ENCODE peak calls at places on chromosomes 6 and 20, in eight cellular contexts. M is PC-9, F is IMR-90, C is AG09319, I is astrocyte of the spinal cord, Z is fibroblast of lung, Y is right lobe of liver, K is MCF 10A. V is an unnamed sample.

GRCh38 chr6:46637145-46637544 is 15.5 kb downstream of the CYP39A1 start:
- DNase-seq in K (peak), F (peak), M (no peak), Y (no peak), C (peak), Z (peak), I (peak), V (no peak)

GRCh38 chr6:33176906-33177305 is 15.4 kb downstream of the COL11A2 start:
- DNase-seq in Z (no peak), F (no peak), C (no peak), K (no peak), I (no peak), M (no peak), Y (no peak), V (no peak)

GRCh38 chr6:154606457-154606856 is 96.0 kb upstream of the CNKSR3 start:
- DNase-seq in K (no peak), C (no peak), Y (no peak), Z (no peak), F (no peak), I (no peak), M (no peak), V (no peak)

GRCh38 chr6:55410674-55411073 is 83.4 kb downstream of the GFRAL start:
- DNase-seq in K (no peak), C (no peak), M (no peak), Z (no peak), I (no peak), Y (no peak), F (no peak), V (no peak)

GRCh38 chr6:80742481-80742880 is 636.0 kb downstream of the BCKDHB start:
- DNase-seq in I (peak), M (no peak), K (peak), F (peak), Z (peak), C (no peak), Y (no peak), V (no peak)

GRCh38 chr20:35059110-35059509 is 33.5 kb downstream of the TRPC4AP start:
- DNase-seq in C (no peak), Z (no peak), Y (no peak), M (no peak), I (no peak), K (no peak), F (no peak), V (no peak)

GRCh38 chr20:10668677-10669368 is 5.0 kb downstream of the JAG1 start:
- DNase-seq in Z (no peak), Y (no peak), I (no peak), M (no peak), F (no peak), K (no peak), C (no peak), V (no peak)

GRCh38 chr6:20370801-20371200 is 30.9 kb upstream of the E2F3 start:
- DNase-seq in Y (no peak), Z (no peak), M (no peak), C (no peak), I (no peak), K (peak), F (no peak), V (no peak)

GRCh38 chr20:54525906-54526596 is 50.7 kb downstream of the DOK5 start:
- DNase-seq in C (no peak), F (no peak), I (no peak), Y (no peak), K (no peak), Z (peak), M (no peak), V (no peak)

GRCh38 chr6:4348462-4349112 is 213.2 kb upstream of the ECI2 start:
- DNase-seq in Y (no peak), I (no peak), C (no peak), Z (peak), F (peak), M (no peak), K (no peak), V (no peak)

GRCh38 chr6:113073611-113074191 is 726.6 kb downstream of the RFPL4B start:
- DNase-seq in K (peak), F (peak), C (no peak), Z (peak), Y (no peak), I (peak), M (no peak), V (no peak)

GRCh38 chr6:150667977-150668716 is 68.5 kb downstream of the PLEKHG1 start:
- DNase-seq in M (peak), C (peak), K (peak), Z (peak), I (peak), Y (peak), F (peak), V (peak)

GRCh38 chr6:118744261-118744941 is 93.0 kb upstream of the CEP85L start:
- DNase-seq in Y (no peak), M (no peak), I (peak), Z (peak), K (no peak), C (no peak), F (peak), V (peak)

GRCh38 chr20:11204926-11205768 is 531.3 kb upstream of the JAG1 start:
- DNase-seq in F (peak), Y (peak), K (peak), M (peak), I (peak), C (no peak), Z (peak), V (peak)

GRCh38 chr20:64030371-64031134 is 5.4 kb upstream of the C20orf204 start:
- DNase-seq in K (no peak), Z (no peak), F (no peak), I (no peak), Y (no peak), M (no peak), C (no peak), V (no peak)

GRCh38 chr6:87473419-87473903 is 687 bp downstream of the SLC35A1 start:
- DNase-seq in F (peak), K (peak), I (peak), C (peak), Z (peak), M (peak), Y (no peak), V (no peak)

GRCh38 chr6:51678905-51679620 is 408.4 kb downstream of the PKHD1 start:
- DNase-seq in M (no peak), Z (no peak), I (no peak), C (no peak), K (peak), F (no peak), Y (peak), V (no peak)

GRCh38 chr6:14166821-14167220 is 49.2 kb downstream of the CD83 start:
- DNase-seq in Z (no peak), Y (no peak), K (no peak), M (no peak), C (no peak), F (no peak), I (no peak), V (no peak)

GRCh38 chr6:57256541-57256940 is 34.4 kb upstream of the RAB23 start:
- DNase-seq in Y (no peak), I (peak), F (peak), Z (peak), C (no peak), M (no peak), K (no peak), V (no peak)

GRCh38 chr6:145112711-145113148 is 622.6 kb downstream of the EPM2A start:
- DNase-seq in M (no peak), C (no peak), I (no peak), Z (no peak), F (peak), K (peak), Y (no peak), V (no peak)

GRCh38 chr6:11248974-11249761 is 16.7 kb upstream of the NEDD9 start:
- DNase-seq in Z (no peak), Y (no peak), I (no peak), F (no peak), C (no peak), M (no peak), K (no peak), V (no peak)

GRCh38 chr6:150652848-150653613 is 53.3 kb downstream of the PLEKHG1 start:
- DNase-seq in F (no peak), M (no peak), C (no peak), Y (no peak), I (peak), K (no peak), Z (peak), V (no peak)

GRCh38 chr6:34964564-34964963 is 75.5 kb downstream of the ANKS1A start:
- DNase-seq in K (no peak), Z (peak), C (no peak), I (peak), Y (no peak), F (no peak), M (no peak), V (no peak)

GRCh38 chr20:44773070-44773829 is 27.6 kb downstream of the KCNK15 start:
- DNase-seq in M (no peak), Z (no peak), I (no peak), K (no peak), Y (no peak), F (no peak), C (no peak), V (no peak)

GRCh38 chr6:2984738-2985381 is 13.5 kb upstream of the SERPINB6 start:
- DNase-seq in Y (peak), C (no peak), F (no peak), I (no peak), K (no peak), Z (no peak), M (no peak), V (no peak)

GRCh38 chr20:16267526-16267925 is 305.7 kb downstream of the KIF16B start:
- DNase-seq in M (no peak), Z (no peak), C (no peak), Y (no peak), I (no peak), K (no peak), F (no peak), V (no peak)

GRCh38 chr20:46688151-46689081 is 828 bp downstream of the TP53RK start:
- DNase-seq in M (no peak), I (peak), F (peak), K (peak), Y (no peak), C (no peak), Z (peak), V (no peak)

GRCh38 chr6:45441811-45442453 is 64.2 kb upstream of the SUPT3H start:
- DNase-seq in F (peak), M (no peak), Y (no peak), C (no peak), Z (peak), I (no peak), K (no peak), V (no peak)

GRCh38 chr20:50321797-50322480 is 131.3 kb downstream of the CEBPB start:
- DNase-seq in M (no peak), K (peak), I (peak), C (no peak), Z (peak), Y (no peak), F (peak), V (no peak)

GRCh38 chr6:120219339-120219738 is 869.8 kb upstream of the MAN1A1 start:
- DNase-seq in Y (no peak), Z (no peak), C (no peak), K (no peak), F (no peak), I (no peak), M (no peak), V (no peak)

GRCh38 chr6:4506221-4506620 is 270.0 kb upstream of the CDYL start:
- DNase-seq in F (no peak), C (no peak), I (no peak), Y (no peak), K (no peak), Z (peak), M (no peak), V (no peak)

GRCh38 chr20:22711981-22712755 is 127.8 kb upstream of the FOXA2 start:
- DNase-seq in C (no peak), Z (no peak), F (no peak), M (no peak), I (no peak), Y (no peak), K (no peak), V (no peak)

GRCh38 chr20:18879262-18879661 is 65.7 kb downstream of the SCP2D1 start:
- DNase-seq in Z (no peak), M (peak), K (peak), I (no peak), Y (no peak), C (no peak), F (no peak), V (peak)

GRCh38 chr20:50189681-50190250 is 864 bp upstream of the CEBPB start:
- DNase-seq in I (no peak), F (no peak), Y (peak), C (no peak), Z (no peak), M (peak), K (peak), V (no peak)

DNA sequence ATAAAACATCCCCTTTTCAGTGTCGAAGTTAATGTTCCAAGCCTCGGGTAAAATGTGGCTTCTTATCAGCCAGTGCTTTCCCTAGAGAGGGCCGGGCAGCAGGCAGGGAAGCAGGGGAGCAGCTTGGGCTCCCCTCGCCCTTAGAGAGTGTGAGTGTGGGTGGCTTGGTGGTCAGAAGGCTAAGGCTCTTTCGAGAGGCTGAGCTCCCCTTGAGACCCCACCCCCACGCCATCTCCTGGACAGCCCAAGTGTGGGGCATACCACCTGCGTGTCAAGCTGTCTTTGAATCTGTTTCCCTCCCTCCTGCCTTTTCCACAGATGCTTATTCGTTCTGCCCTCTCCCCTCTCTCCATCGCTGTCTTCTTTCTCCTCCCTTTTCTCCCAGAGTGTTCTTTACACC is 95.1 kb upstream of the FOXP4 start:
- DNase-seq in I (no peak), Z (no peak), C (no peak), K (no peak), Y (no peak), F (no peak), M (no peak), V (no peak)
- TF ChIP-seq CTCF in I (peak), Z (no peak), C (no peak), K (no peak), Y (no peak), F (peak), M (no peak), V (peak)

GRCh38 chr6:72521684-72522083 is 100.2 kb upstream of the KCNQ5 start:
- DNase-seq in C (no peak), M (no peak), K (no peak), F (no peak), I (no peak), Z (no peak), Y (no peak), V (no peak)

GRCh38 chr6:72525821-72526550 is 95.9 kb upstream of the KCNQ5 start:
- DNase-seq in I (peak), K (no peak), M (no peak), F (peak), C (peak), Z (no peak), Y (no peak), V (no peak)

GRCh38 chr6:72524011-72524645 is 97.7 kb upstream of the KCNQ5 start:
- DNase-seq in F (no peak), C (no peak), K (peak), Y (no peak), M (no peak), Z (no peak), I (no peak), V (peak)

GRCh38 chr6:72519871-72520270 is 102.0 kb upstream of the KCNQ5 start:
- DNase-seq in K (no peak), M (no peak), Z (no peak), F (no peak), Y (no peak), I (no peak), C (no peak), V (no peak)

DNA sequence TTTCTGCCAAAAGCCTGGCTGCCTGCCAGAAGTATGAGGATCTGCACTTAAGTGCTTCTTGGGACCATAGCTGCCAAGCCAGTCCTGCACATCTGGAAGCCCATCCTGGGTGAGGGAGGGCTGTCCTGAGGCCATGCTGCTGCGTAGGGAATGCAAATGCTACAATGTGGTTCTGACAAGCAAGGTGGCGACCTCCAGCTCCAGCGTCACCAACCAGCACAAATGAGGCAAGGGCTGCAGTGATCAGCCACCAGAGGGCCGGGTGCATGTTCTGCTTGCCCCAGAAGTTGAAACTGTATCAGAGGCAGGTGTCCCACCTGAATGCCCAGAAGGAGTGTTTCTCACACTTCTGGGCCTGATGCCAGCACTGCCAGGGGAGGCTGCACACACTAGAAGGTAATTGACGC is 99.1 kb upstream of the KCNQ5 start:
- DNase-seq in Z (no peak), K (peak), M (no peak), F (no peak), C (no peak), Y (no peak), I (no peak), V (peak)
- TF ChIP-seq CTCF in Z (no peak), K (no peak), M (no peak), F (no peak), C (no peak), Y (no peak), I (no peak), V (peak)

GRCh38 chr6:21527731-21528130 is 65.8 kb upstream of the SOX4 start:
- DNase-seq in Z (no peak), F (no peak), C (no peak), K (no peak), I (no peak), Y (no peak), M (no peak), V (no peak)
- TF ChIP-seq CTCF in Z (no peak), F (no peak), C (no peak), K (no peak), I (no peak), Y (peak), M (no peak), V (no peak)

GRCh38 chr6:138401960-138402832 is 1.8 kb upstream of the HEBP2 start:
- DNase-seq in F (no peak), I (no peak), M (no peak), C (no peak), Y (no peak), Z (no peak), K (no peak), V (no peak)

GRCh38 chr6:138396709-138397108 is 7.3 kb upstream of the HEBP2 start:
- DNase-seq in F (no peak), C (no peak), M (no peak), K (no peak), Y (no peak), I (no peak), Z (no peak), V (no peak)

GRCh38 chr6:138393871-138394783 is 9.9 kb upstream of the HEBP2 start:
- DNase-seq in M (no peak), C (no peak), I (no peak), K (no peak), Y (no peak), Z (no peak), F (no peak), V (no peak)

GRCh38 chr6:138400326-138400725 is 3.7 kb upstream of the HEBP2 start:
- DNase-seq in Y (no peak), F (peak), K (no peak), C (no peak), I (no peak), M (no peak), Z (no peak), V (no peak)

GRCh38 chr6:138397128-138397814 is 6.8 kb upstream of the HEBP2 start:
- DNase-seq in Y (no peak), F (peak), I (no peak), M (no peak), K (peak), C (no peak), Z (peak), V (no peak)
- TF ChIP-seq CTCF in Y (no peak), F (no peak), I (no peak), M (no peak), K (no peak), C (peak), Z (no peak), V (no peak)

DNA sequence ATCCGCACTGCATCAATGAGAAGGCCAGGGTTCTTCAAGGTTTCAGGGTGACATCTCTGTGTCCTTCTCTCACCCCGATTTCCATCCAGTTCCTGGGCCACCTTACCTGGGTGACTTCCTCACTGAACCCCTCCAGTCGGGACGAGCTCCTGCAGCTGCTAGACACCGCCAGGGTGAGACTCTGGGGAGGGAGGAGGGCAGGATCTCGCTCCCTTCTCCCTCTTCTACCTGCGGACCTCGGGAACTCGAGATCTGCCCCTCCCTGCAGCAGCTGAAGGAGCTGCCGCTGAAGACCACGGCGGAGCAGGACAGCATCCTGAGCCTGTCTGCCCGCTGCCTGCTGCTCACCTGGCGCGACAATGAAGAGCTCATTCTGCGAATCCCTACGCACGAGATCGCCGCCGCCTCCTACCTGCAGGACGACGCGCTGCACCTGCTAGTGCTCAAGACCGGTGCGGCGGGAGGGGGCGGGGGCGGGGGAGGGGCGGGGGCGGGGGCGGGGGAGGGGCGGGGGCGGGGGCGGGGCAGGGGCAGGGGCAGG is 7.5 kb downstream of the CCM2L start:
- DNase-seq in Z (no peak), C (no peak), Y (no peak), M (peak), I (no peak), F (no peak), K (peak), V (no peak)
- TF ChIP-seq CTCF in Z (no peak), C (no peak), Y (peak), M (peak), I (no peak), F (no peak), K (no peak), V (peak)

GRCh38 chr20:58238490-58238889 is 10.0 kb upstream of the ANKRD60 start:
- DNase-seq in F (no peak), M (no peak), Z (no peak), Y (no peak), C (no peak), K (no peak), I (no peak), V (no peak)

GRCh38 chr20:58239216-58239615 is 10.8 kb upstream of the ANKRD60 start:
- DNase-seq in M (no peak), I (no peak), C (no peak), Z (no peak), K (no peak), Y (no peak), F (no peak), V (no peak)

GRCh38 chr20:58236612-58237317 is 8.3 kb upstream of the ANKRD60 start:
- DNase-seq in C (no peak), I (peak), F (peak), K (peak), Y (peak), M (peak), Z (peak), V (no peak)

GRCh38 chr20:58235010-58235409 is 6.6 kb upstream of the ANKRD60 start:
- DNase-seq in F (no peak), C (no peak), M (no peak), Y (no peak), I (no peak), K (no peak), Z (no peak), V (no peak)

DNA sequence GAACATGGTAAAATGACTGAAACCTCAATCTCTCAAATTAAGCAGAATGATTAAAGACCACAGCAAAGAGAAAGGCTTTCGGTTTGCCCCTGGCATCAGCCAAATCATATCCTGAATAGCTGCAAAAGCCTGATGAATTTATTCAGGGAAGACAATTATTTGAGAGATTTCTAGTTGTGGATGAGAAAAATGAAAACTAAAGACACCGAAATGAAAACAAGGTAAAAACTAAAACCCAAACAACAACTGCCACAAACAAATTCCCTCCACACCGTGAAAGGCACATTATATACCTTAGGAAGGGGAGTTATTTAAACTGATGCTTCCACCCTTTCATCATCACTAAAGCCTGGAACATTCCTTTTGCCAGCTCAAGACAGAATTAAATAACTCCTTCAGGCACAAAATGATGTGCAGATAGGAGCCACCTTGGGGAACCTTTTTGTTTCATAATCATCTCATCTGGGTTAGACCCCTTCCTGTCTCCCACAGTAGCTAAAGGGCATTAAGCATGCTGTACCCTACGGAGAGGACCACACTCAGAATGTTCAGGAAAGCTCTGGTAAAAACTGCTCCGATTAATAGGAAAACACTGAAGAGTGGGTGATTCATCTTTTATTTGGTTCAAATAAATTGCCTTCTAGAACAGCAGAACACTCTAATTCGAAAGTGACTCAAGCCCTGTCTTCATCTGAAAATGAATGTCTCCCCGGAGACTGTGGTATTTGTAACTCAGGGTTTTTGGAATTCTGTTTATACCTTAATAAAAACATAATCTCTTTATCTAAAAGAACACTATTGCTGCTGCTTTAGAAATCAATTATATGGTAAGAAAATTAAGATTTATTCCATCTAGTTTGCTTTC is 9.1 kb upstream of the ANKRD60 start:
- DNase-seq in Z (peak), I (peak), K (no peak), F (peak), M (no peak), C (no peak), Y (no peak), V (no peak)
- TF ChIP-seq CTCF in Z (no peak), I (no peak), K (no peak), F (no peak), M (no peak), C (no peak), Y (no peak), V (no peak)

V was measured in keratinocyte.